ENCODE peak calls at places on chromosomes 12 and 14, in four cellular contexts. One of them, this sample, is unnamed.

GRCh38 chr12:59151243-59151642 is 230.9 kb upstream of the LRIG3 start:
- DNase-seq in GM12878: no peak
- DNase-seq in IMR-90: peak; percentile 65
- DNase-seq in K562: no peak
- DNase-seq in this sample: no peak

GRCh38 chr12:84070311-84070710 is 842.3 kb downstream of the SLC6A15 start:
- DNase-seq in GM12878: no peak
- DNase-seq in IMR-90: peak; percentile 89
- DNase-seq in K562: no peak
- DNase-seq in this sample: no peak

GRCh38 chr14:72013606-72014129 is 81.4 kb downstream of the RGS6 start:
- DNase-seq in GM12878: no peak
- DNase-seq in IMR-90: no peak
- DNase-seq in K562: no peak
- DNase-seq in this sample: no peak

GRCh38 chr14:76022991-76023390 is 37.4 kb downstream of the IFT43 start:
- DNase-seq in GM12878: no peak
- DNase-seq in IMR-90: peak; percentile 7
- DNase-seq in K562: no peak
- DNase-seq in this sample: no peak

GRCh38 chr12:94795520-94795919 is 145.2 kb upstream of the TMCC3 start:
- DNase-seq in GM12878: no peak
- DNase-seq in IMR-90: peak; percentile 53
- DNase-seq in K562: no peak
- DNase-seq in this sample: no peak

GRCh38 chr14:23539209-23539866 is 12.2 kb downstream of the ZFHX2 start:
- DNase-seq in GM12878: no peak
- DNase-seq in IMR-90: peak; percentile 28
- DNase-seq in K562: peak; percentile 70
- DNase-seq in this sample: peak; percentile 79

GRCh38 chr12:123364532-123365140 is at the start of gene SBNO1:
- DNase-seq in GM12878: peak; percentile 58
- DNase-seq in IMR-90: peak; percentile 85
- DNase-seq in K562: peak; percentile 95
- DNase-seq in this sample: peak; percentile 60

GRCh38 chr12:89134213-89134770 is 218.0 kb downstream of the DUSP6 start:
- DNase-seq in GM12878: no peak
- DNase-seq in IMR-90: no peak
- DNase-seq in K562: no peak
- DNase-seq in this sample: no peak

GRCh38 chr12:96907681-96908163 is 665 bp downstream of the NEDD1 start:
- DNase-seq in GM12878: no peak
- DNase-seq in IMR-90: peak; percentile 25
- DNase-seq in K562: peak; percentile 19
- DNase-seq in this sample: no peak

GRCh38 chr12:95884998-95885397 is 26.2 kb downstream of the SNRPF start:
- DNase-seq in GM12878: no peak
- DNase-seq in IMR-90: no peak
- DNase-seq in K562: no peak
- DNase-seq in this sample: no peak
- TF ChIP-seq CHD1 in GM12878: no peak
- TF ChIP-seq CHD1 in IMR-90: no peak
- TF ChIP-seq CHD1 in K562: no peak
- TF ChIP-seq CHD1 in this sample: no peak

DNA sequence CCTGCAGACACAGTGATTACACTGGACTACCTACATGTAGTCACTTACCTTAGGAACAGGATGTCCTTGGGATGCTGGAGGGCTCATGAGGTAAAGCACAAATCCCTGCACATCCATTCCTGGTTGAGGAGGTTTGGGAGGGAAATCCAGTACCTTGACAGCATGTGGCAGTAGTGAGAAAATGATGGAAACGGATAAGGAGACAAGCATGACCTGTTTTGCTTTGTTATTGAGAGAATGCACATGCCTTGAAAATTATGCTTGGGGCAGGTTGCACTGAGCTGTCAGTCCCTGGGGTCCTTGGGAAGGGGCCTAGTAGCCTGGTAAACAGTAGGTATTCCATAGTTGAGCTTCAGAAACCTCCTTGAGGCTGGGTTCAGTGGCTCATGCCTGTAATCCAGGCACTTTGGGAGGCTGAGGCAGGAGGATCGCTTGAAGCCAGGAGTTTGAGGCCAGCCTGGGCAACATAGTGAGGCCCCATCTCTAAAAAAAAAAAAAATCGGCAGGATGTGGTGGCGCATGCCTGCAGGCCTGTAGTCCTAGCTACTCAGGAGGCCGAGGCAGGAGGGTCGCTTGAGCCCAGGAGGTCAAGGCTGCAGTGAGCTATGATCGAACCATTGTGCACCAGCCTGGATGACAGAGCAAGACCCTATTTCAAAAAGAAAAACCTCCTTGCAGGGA is 2.0 kb upstream of the SLC25A29 start:
- DNase-seq in GM12878: no peak
- DNase-seq in IMR-90: no peak
- DNase-seq in K562: no peak
- DNase-seq in this sample: no peak
- TF ChIP-seq CHD1 in GM12878: no peak
- TF ChIP-seq CHD1 in IMR-90: no peak
- TF ChIP-seq CHD1 in K562: no peak
- TF ChIP-seq CHD1 in this sample: no peak

GRCh38 chr12:102961488-102961801 is 4.0 kb downstream of the ASCL1 start:
- DNase-seq in GM12878: no peak
- DNase-seq in IMR-90: no peak
- DNase-seq in K562: no peak
- DNase-seq in this sample: no peak

GRCh38 chr12:102959391-102959790 is 1.9 kb downstream of the ASCL1 start:
- DNase-seq in GM12878: no peak
- DNase-seq in IMR-90: no peak
- DNase-seq in K562: no peak
- DNase-seq in this sample: no peak

GRCh38 chr12:102962986-102963385 is 5.5 kb downstream of the ASCL1 start:
- DNase-seq in GM12878: no peak
- DNase-seq in IMR-90: no peak
- DNase-seq in K562: no peak
- DNase-seq in this sample: no peak

GRCh38 chr12:102962532-102962931 is 5.1 kb downstream of the ASCL1 start:
- DNase-seq in GM12878: no peak
- DNase-seq in IMR-90: no peak
- DNase-seq in K562: no peak
- DNase-seq in this sample: no peak

GRCh38 chr12:102960766-102961487 is 3.5 kb downstream of the ASCL1 start:
- DNase-seq in GM12878: no peak
- DNase-seq in IMR-90: no peak
- DNase-seq in K562: no peak
- DNase-seq in this sample: no peak
- TF ChIP-seq CHD1 in GM12878: no peak
- TF ChIP-seq CHD1 in IMR-90: no peak
- TF ChIP-seq CHD1 in K562: no peak
- TF ChIP-seq CHD1 in this sample: no peak

DNA sequence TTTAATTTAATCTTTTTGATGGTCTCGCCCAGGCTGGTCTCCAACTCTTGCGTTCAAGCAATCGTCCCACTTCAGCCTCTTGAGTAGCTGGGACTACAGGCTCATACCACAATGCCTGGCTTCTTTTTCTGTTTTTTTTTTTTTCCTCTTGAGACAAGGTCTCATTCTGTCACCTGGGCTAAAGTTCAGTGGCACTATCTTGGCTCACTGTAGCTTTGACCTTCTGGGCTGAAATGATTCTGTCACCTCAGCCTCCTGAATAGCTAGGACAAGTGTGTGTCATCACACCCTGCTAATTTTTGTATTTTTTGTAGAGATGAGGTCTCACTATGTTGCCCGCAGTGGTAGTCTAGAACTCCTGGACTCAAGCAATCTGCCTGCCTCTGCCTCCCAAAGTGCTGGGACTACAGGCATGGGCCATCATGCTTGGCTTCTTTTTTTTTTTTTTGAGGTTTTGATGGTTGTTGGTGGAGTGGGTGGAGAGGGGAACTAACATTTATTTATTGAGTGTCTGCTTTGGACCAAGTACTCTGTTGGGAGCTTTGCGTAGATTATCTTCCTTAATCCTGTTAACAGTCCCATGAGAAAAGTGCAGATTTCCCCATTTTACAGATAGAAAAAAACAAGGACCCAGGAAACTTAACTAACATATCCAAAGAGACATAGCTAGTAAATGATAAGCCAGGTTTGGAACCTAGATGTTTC is 102.0 kb downstream of the DIP2B start:
- DNase-seq in GM12878: no peak
- DNase-seq in IMR-90: no peak
- DNase-seq in K562: no peak
- DNase-seq in this sample: no peak
- TF ChIP-seq CHD1 in GM12878: no peak
- TF ChIP-seq CHD1 in IMR-90: no peak
- TF ChIP-seq CHD1 in K562: no peak
- TF ChIP-seq CHD1 in this sample: no peak

DNA sequence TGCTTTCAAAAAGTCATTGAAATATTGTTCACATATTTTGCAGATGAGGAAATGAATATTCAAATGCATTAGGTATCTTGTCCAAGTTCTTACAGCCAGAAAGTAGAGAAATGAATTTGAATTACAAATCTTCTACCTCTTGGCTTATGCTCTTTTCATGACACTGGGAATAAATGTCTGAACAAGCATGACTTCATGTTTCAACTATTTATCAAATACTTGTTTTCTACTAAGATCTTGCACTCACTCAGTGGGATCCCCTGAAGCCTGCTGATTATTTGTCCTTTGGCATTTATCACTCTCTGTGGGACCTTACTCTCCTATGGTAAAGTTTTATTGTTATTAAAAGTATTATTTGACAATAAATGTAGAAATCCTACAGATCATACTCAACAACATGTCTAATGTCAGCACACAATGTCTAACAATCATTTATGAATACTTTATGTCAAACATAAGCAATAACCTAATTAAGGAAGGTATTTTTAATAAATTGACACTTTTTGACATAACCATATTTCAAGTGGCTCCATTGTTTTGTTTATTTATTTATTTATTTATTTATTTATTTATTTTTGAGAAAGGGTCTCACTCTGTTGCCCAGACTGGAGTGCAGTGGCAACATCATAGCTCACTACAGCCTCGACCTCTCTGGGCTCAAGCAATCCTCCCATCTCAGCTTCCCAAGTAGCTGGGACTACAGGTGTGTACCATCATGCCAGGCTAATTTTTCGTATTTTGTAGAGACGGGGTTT is 267.5 kb upstream of the BTG1 start:
- DNase-seq in GM12878: no peak
- DNase-seq in IMR-90: peak; percentile 10
- DNase-seq in K562: no peak
- DNase-seq in this sample: no peak
- TF ChIP-seq CHD1 in GM12878: no peak
- TF ChIP-seq CHD1 in IMR-90: no peak
- TF ChIP-seq CHD1 in K562: no peak
- TF ChIP-seq CHD1 in this sample: no peak

GRCh38 chr14:92135269-92135668 is 13.5 kb downstream of the CPSF2 start:
- DNase-seq in GM12878: no peak
- DNase-seq in IMR-90: peak; percentile 59
- DNase-seq in K562: peak; percentile 17
- DNase-seq in this sample: no peak
- TF ChIP-seq CHD1 in GM12878: no peak
- TF ChIP-seq CHD1 in IMR-90: no peak
- TF ChIP-seq CHD1 in K562: no peak
- TF ChIP-seq CHD1 in this sample: no peak